ENCODE peak calls at places on chromosomes 7 and 10, in nine cellular contexts. One of them, this sample, is unnamed.

GRCh38 chr10:129968937-129969527 is 5.0 kb upstream of the EBF3 start:
- DNase-seq in cardiac muscle cell: peak; percentile 85
- DNase-seq in body of pancreas: peak; percentile 52
- DNase-seq in BJ: no peak
- DNase-seq in psoas muscle: peak; percentile 56
- DNase-seq in CD8-positive, alpha-beta T cell: no peak
- DNase-seq in pancreas: peak; percentile 74
- DNase-seq in Peyer's patch: peak; percentile 60
- DNase-seq in A549: peak; percentile 58
- DNase-seq in this sample: no peak

GRCh38 chr7:48875300-48875916 is 48.9 kb upstream of the CDC14C start:
- DNase-seq in A549: no peak
- DNase-seq in BJ: no peak
- DNase-seq in psoas muscle: peak; percentile 21
- DNase-seq in cardiac muscle cell: peak; percentile 82
- DNase-seq in body of pancreas: peak; percentile 45
- DNase-seq in CD8-positive, alpha-beta T cell: no peak
- DNase-seq in pancreas: peak; percentile 25
- DNase-seq in Peyer's patch: no peak
- DNase-seq in this sample: no peak

GRCh38 chr7:42618649-42619315 is 293.1 kb downstream of the C7orf25 start:
- DNase-seq in A549: no peak
- DNase-seq in pancreas: no peak
- DNase-seq in body of pancreas: no peak
- DNase-seq in cardiac muscle cell: no peak
- DNase-seq in BJ: no peak
- DNase-seq in Peyer's patch: no peak
- DNase-seq in CD8-positive, alpha-beta T cell: no peak
- DNase-seq in psoas muscle: no peak
- DNase-seq in this sample: no peak

GRCh38 chr10:70302292-70302691 is 18.5 kb upstream of the NPFFR1 start:
- DNase-seq in A549: no peak
- DNase-seq in CD8-positive, alpha-beta T cell: no peak
- DNase-seq in BJ: peak; percentile 9
- DNase-seq in psoas muscle: no peak
- DNase-seq in Peyer's patch: no peak
- DNase-seq in body of pancreas: no peak
- DNase-seq in cardiac muscle cell: no peak
- DNase-seq in pancreas: no peak
- DNase-seq in this sample: peak; percentile 3

GRCh38 chr7:43725251-43725650 is 4.1 kb downstream of the COA1 start:
- DNase-seq in BJ: no peak
- DNase-seq in body of pancreas: no peak
- DNase-seq in psoas muscle: no peak
- DNase-seq in CD8-positive, alpha-beta T cell: no peak
- DNase-seq in pancreas: no peak
- DNase-seq in A549: no peak
- DNase-seq in cardiac muscle cell: no peak
- DNase-seq in Peyer's patch: no peak
- DNase-seq in this sample: no peak

GRCh38 chr10:6195891-6196290 is 6.8 kb upstream of the PFKFB3 start:
- DNase-seq in A549: no peak
- DNase-seq in psoas muscle: no peak
- DNase-seq in body of pancreas: no peak
- DNase-seq in CD8-positive, alpha-beta T cell: no peak
- DNase-seq in BJ: no peak
- DNase-seq in pancreas: no peak
- DNase-seq in Peyer's patch: no peak
- DNase-seq in cardiac muscle cell: no peak
- DNase-seq in this sample: no peak

GRCh38 chr7:27510550-27510949 is 152.1 kb downstream of the HIBADH start:
- DNase-seq in Peyer's patch: no peak
- DNase-seq in pancreas: no peak
- DNase-seq in cardiac muscle cell: no peak
- DNase-seq in body of pancreas: no peak
- DNase-seq in psoas muscle: no peak
- DNase-seq in BJ: no peak
- DNase-seq in A549: no peak
- DNase-seq in CD8-positive, alpha-beta T cell: no peak
- DNase-seq in this sample: no peak

GRCh38 chr7:151958036-151959010 is 2.1 kb downstream of the GALNTL5 start:
- DNase-seq in psoas muscle: no peak
- DNase-seq in BJ: no peak
- DNase-seq in cardiac muscle cell: no peak
- DNase-seq in CD8-positive, alpha-beta T cell: no peak
- DNase-seq in body of pancreas: no peak
- DNase-seq in A549: no peak
- DNase-seq in pancreas: no peak
- DNase-seq in Peyer's patch: no peak
- DNase-seq in this sample: no peak

GRCh38 chr10:86164216-86164774 is 202.3 kb downstream of the GRID1 start:
- DNase-seq in Peyer's patch: peak; percentile 69
- DNase-seq in pancreas: peak; percentile 16
- DNase-seq in A549: no peak
- DNase-seq in psoas muscle: no peak
- DNase-seq in BJ: no peak
- DNase-seq in body of pancreas: no peak
- DNase-seq in CD8-positive, alpha-beta T cell: no peak
- DNase-seq in cardiac muscle cell: no peak
- DNase-seq in this sample: no peak

GRCh38 chr10:11012476-11012875 is 5.2 kb upstream of the CELF2 start:
- DNase-seq in body of pancreas: no peak
- DNase-seq in CD8-positive, alpha-beta T cell: no peak
- DNase-seq in Peyer's patch: no peak
- DNase-seq in BJ: no peak
- DNase-seq in pancreas: no peak
- DNase-seq in cardiac muscle cell: peak; percentile 31
- DNase-seq in psoas muscle: peak; percentile 22
- DNase-seq in A549: no peak
- DNase-seq in this sample: no peak

GRCh38 chr7:104890216-104890615 is 123.8 kb upstream of the KMT2E start:
- DNase-seq in pancreas: no peak
- DNase-seq in psoas muscle: no peak
- DNase-seq in cardiac muscle cell: no peak
- DNase-seq in body of pancreas: no peak
- DNase-seq in Peyer's patch: no peak
- DNase-seq in A549: no peak
- DNase-seq in BJ: no peak
- DNase-seq in CD8-positive, alpha-beta T cell: no peak
- DNase-seq in this sample: no peak

GRCh38 chr10:5814110-5815107 is 1.2 kb upstream of the GDI2 start:
- DNase-seq in Peyer's patch: no peak
- DNase-seq in BJ: no peak
- DNase-seq in pancreas: no peak
- DNase-seq in A549: no peak
- DNase-seq in CD8-positive, alpha-beta T cell: no peak
- DNase-seq in psoas muscle: no peak
- DNase-seq in body of pancreas: no peak
- DNase-seq in cardiac muscle cell: no peak
- DNase-seq in this sample: no peak

GRCh38 chr10:21048086-21048485 is 151.0 kb upstream of the NEBL start:
- DNase-seq in CD8-positive, alpha-beta T cell: no peak
- DNase-seq in A549: peak; percentile 9
- DNase-seq in BJ: no peak
- DNase-seq in cardiac muscle cell: no peak
- DNase-seq in body of pancreas: no peak
- DNase-seq in Peyer's patch: no peak
- DNase-seq in psoas muscle: no peak
- DNase-seq in pancreas: no peak
- DNase-seq in this sample: no peak

GRCh38 chr10:122282909-122283308 is 11.8 kb downstream of the BTBD16 start:
- DNase-seq in BJ: no peak
- DNase-seq in cardiac muscle cell: no peak
- DNase-seq in pancreas: no peak
- DNase-seq in psoas muscle: no peak
- DNase-seq in CD8-positive, alpha-beta T cell: no peak
- DNase-seq in body of pancreas: no peak
- DNase-seq in Peyer's patch: no peak
- DNase-seq in A549: no peak
- DNase-seq in this sample: no peak

DNA sequence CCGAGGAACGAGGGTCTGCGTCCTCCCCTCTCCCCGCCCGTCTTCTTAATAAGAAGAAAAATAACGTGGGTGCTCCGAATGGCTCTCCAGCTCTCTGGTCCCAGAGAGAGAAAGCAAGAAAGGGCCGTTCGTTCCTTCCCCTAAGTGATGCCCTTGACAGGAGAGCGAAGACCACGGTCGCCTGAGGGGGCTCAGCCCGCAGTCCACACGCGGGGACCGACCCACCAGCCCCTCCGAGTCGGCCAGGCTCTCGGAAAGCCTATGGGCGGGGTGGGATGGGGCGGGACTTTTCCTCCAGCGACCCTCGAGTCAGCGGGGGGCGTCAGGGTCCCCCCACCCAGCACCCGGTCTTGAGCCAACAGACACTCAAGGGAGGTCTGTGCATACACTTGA is 53.2 kb upstream of the FHIP2A start:
- DNase-seq in cardiac muscle cell: no peak
- DNase-seq in Peyer's patch: no peak
- DNase-seq in psoas muscle: no peak
- DNase-seq in BJ: no peak
- DNase-seq in A549: peak; percentile 23
- DNase-seq in pancreas: peak; percentile 60
- DNase-seq in body of pancreas: no peak
- DNase-seq in CD8-positive, alpha-beta T cell: no peak
- DNase-seq in this sample: no peak
- H3K4me3 ChIP-seq in cardiac muscle cell: peak overlapping the region; percentile 85
- H3K4me3 ChIP-seq in Peyer's patch: peak overlapping the region; percentile 63
- H3K4me3 ChIP-seq in psoas muscle: peak overlapping the region; percentile 74
- H3K4me3 ChIP-seq in BJ: peak overlapping the region; percentile 69
- H3K4me3 ChIP-seq in A549: peak overlapping the region; percentile 96
- H3K4me3 ChIP-seq in pancreas: no peak overlapping the region
- H3K4me3 ChIP-seq in body of pancreas: no peak overlapping the region
- H3K4me3 ChIP-seq in CD8-positive, alpha-beta T cell: no peak overlapping the region
- H3K4me3 ChIP-seq in this sample: peak overlapping the region; percentile 63

GRCh38 chr7:21568762-21569161 is 25.9 kb downstream of the DNAH11 start:
- DNase-seq in pancreas: no peak
- DNase-seq in CD8-positive, alpha-beta T cell: no peak
- DNase-seq in Peyer's patch: no peak
- DNase-seq in cardiac muscle cell: peak; percentile 22
- DNase-seq in psoas muscle: no peak
- DNase-seq in BJ: no peak
- DNase-seq in body of pancreas: no peak
- DNase-seq in A549: no peak
- DNase-seq in this sample: no peak
- TF ChIP-seq CTCF in pancreas: no peak
- TF ChIP-seq CTCF in CD8-positive, alpha-beta T cell: peak; percentile 19
- TF ChIP-seq CTCF in Peyer's patch: peak; percentile 31
- TF ChIP-seq CTCF in cardiac muscle cell: no peak
- TF ChIP-seq CTCF in psoas muscle: peak; percentile 11
- TF ChIP-seq CTCF in BJ: no peak
- TF ChIP-seq CTCF in body of pancreas: peak; percentile 30
- TF ChIP-seq CTCF in A549: peak; percentile 24
- TF ChIP-seq CTCF in this sample: no peak

DNA sequence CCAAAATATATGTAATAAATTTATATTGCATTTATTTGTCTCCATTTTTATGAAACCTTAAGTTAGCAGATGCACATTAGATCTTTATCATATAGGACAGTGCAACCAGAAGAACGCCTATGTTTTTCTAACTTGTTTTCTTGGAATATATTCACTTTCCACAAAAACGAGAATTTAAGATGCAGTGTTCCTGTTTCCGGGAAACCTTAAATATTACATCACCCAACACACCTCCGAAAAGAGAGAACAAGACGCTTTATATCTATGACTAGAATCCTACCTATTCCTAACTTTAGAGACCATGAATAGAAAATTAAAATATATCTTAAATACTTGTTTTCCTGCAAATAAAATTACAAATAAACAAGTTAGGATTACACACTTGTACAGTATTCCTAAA is 1.9 kb downstream of the EZH2 start:
- DNase-seq in A549: no peak
- DNase-seq in body of pancreas: no peak
- DNase-seq in pancreas: no peak
- DNase-seq in cardiac muscle cell: no peak
- DNase-seq in BJ: no peak
- DNase-seq in psoas muscle: no peak
- DNase-seq in Peyer's patch: no peak
- DNase-seq in CD8-positive, alpha-beta T cell: no peak
- DNase-seq in this sample: no peak
- H3K4me3 ChIP-seq in A549: peak overlapping the region; percentile 90
- H3K4me3 ChIP-seq in body of pancreas: no peak overlapping the region
- H3K4me3 ChIP-seq in pancreas: no peak overlapping the region
- H3K4me3 ChIP-seq in cardiac muscle cell: peak overlapping the region; percentile 100
- H3K4me3 ChIP-seq in BJ: no peak overlapping the region
- H3K4me3 ChIP-seq in psoas muscle: no peak overlapping the region
- H3K4me3 ChIP-seq in Peyer's patch: no peak overlapping the region
- H3K4me3 ChIP-seq in CD8-positive, alpha-beta T cell: no peak overlapping the region
- H3K4me3 ChIP-seq in this sample: no peak overlapping the region

GRCh38 chr10:48332166-48332870 is 25.8 kb downstream of the MAPK8 start:
- DNase-seq in pancreas: no peak
- DNase-seq in CD8-positive, alpha-beta T cell: no peak
- DNase-seq in psoas muscle: no peak
- DNase-seq in BJ: no peak
- DNase-seq in body of pancreas: no peak
- DNase-seq in cardiac muscle cell: no peak
- DNase-seq in A549: no peak
- DNase-seq in Peyer's patch: no peak
- DNase-seq in this sample: no peak
- TF ChIP-seq CTCF in pancreas: no peak
- TF ChIP-seq CTCF in CD8-positive, alpha-beta T cell: no peak
- TF ChIP-seq CTCF in psoas muscle: no peak
- TF ChIP-seq CTCF in BJ: no peak
- TF ChIP-seq CTCF in body of pancreas: peak; percentile 38
- TF ChIP-seq CTCF in cardiac muscle cell: no peak
- TF ChIP-seq CTCF in A549: no peak
- TF ChIP-seq CTCF in Peyer's patch: no peak
- TF ChIP-seq CTCF in this sample: no peak

DNA sequence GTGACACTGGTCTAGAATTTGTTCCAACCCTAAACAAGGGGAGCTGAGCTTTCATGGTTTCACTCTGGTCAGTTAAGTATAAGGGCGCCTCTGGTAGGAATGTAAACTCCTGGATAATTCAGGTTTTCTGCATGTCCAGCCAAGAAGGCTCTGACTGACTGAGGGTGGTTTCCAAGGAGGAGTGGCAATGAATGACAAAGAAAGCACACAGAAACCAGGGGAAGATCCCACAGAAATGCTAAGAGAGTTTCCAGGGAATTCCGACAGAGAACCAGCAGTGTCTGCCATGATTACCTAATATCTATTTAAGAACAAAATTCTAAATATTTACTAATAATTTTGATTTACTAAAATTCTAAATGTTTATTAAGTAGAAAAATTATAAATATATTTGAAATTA is 27.3 kb upstream of the NRG3 start:
- DNase-seq in CD8-positive, alpha-beta T cell: no peak
- DNase-seq in psoas muscle: no peak
- DNase-seq in A549: no peak
- DNase-seq in Peyer's patch: no peak
- DNase-seq in BJ: no peak
- DNase-seq in cardiac muscle cell: no peak
- DNase-seq in body of pancreas: no peak
- DNase-seq in pancreas: no peak
- DNase-seq in this sample: no peak
- H3K4me3 ChIP-seq in CD8-positive, alpha-beta T cell: no peak overlapping the region
- H3K4me3 ChIP-seq in psoas muscle: no peak overlapping the region
- H3K4me3 ChIP-seq in A549: no peak overlapping the region
- H3K4me3 ChIP-seq in Peyer's patch: no peak overlapping the region
- H3K4me3 ChIP-seq in BJ: no peak overlapping the region
- H3K4me3 ChIP-seq in cardiac muscle cell: no peak overlapping the region
- H3K4me3 ChIP-seq in body of pancreas: no peak overlapping the region
- H3K4me3 ChIP-seq in pancreas: no peak overlapping the region
- H3K4me3 ChIP-seq in this sample: no peak overlapping the region

This sample was measured in AG04449.